ENCODE peak calls at places on chromosome 21, in nine cellular contexts. One of them, this sample, is unnamed.
A peak's percentile ranks its signal among the peaks of the same experiment; 100 is the strongest.

GRCh38 chr21:15557925-15558324 is 171.9 kb upstream of the USP25 start:
- DNase-seq in neural progenitor cell: no peak
- DNase-seq in activated effector memory CD4-positive, alpha-beta T cell treated with Interleukin-2 at 50 U/mL for 16 hours: no peak
- DNase-seq in iPS-NIHi11: no peak
- DNase-seq in fibroblast of lung: no peak
- DNase-seq in HEK293T: no peak
- DNase-seq in tibial nerve: no peak
- DNase-seq in right cardiac atrium: no peak
- DNase-seq in body of pancreas: no peak
- DNase-seq in this sample: no peak

GRCh38 chr21:33783173-33783572 is 132.4 kb downstream of the ATP5PO start:
- DNase-seq in iPS-NIHi11: no peak
- DNase-seq in HEK293T: no peak
- DNase-seq in right cardiac atrium: no peak
- DNase-seq in activated effector memory CD4-positive, alpha-beta T cell treated with Interleukin-2 at 50 U/mL for 16 hours: no peak
- DNase-seq in tibial nerve: no peak
- DNase-seq in body of pancreas: no peak
- DNase-seq in neural progenitor cell: no peak
- DNase-seq in fibroblast of lung: peak; percentile 6
- DNase-seq in this sample: no peak

GRCh38 chr21:46634966-46635323 is 529 bp upstream of the PRMT2 start:
- DNase-seq in tibial nerve: peak; percentile 72
- DNase-seq in activated effector memory CD4-positive, alpha-beta T cell treated with Interleukin-2 at 50 U/mL for 16 hours: no peak
- DNase-seq in neural progenitor cell: peak; percentile 86
- DNase-seq in right cardiac atrium: peak; percentile 77
- DNase-seq in body of pancreas: no peak
- DNase-seq in iPS-NIHi11: peak; percentile 69
- DNase-seq in fibroblast of lung: peak; percentile 87
- DNase-seq in HEK293T: no peak
- DNase-seq in this sample: no peak

GRCh38 chr21:30257773-30258172 is 25.0 kb downstream of the KRTAP24-1 start:
- DNase-seq in tibial nerve: peak; percentile 21
- DNase-seq in HEK293T: peak; percentile 36
- DNase-seq in body of pancreas: no peak
- DNase-seq in neural progenitor cell: peak; percentile 75
- DNase-seq in right cardiac atrium: no peak
- DNase-seq in fibroblast of lung: no peak
- DNase-seq in iPS-NIHi11: peak; percentile 55
- DNase-seq in activated effector memory CD4-positive, alpha-beta T cell treated with Interleukin-2 at 50 U/mL for 16 hours: no peak
- DNase-seq in this sample: no peak

GRCh38 chr21:17512245-17513213 is at the start of gene CXADR:
- DNase-seq in iPS-NIHi11: peak; percentile 95
- DNase-seq in activated effector memory CD4-positive, alpha-beta T cell treated with Interleukin-2 at 50 U/mL for 16 hours: peak; percentile 68
- DNase-seq in HEK293T: peak; percentile 96
- DNase-seq in right cardiac atrium: peak; percentile 61
- DNase-seq in neural progenitor cell: peak; percentile 98
- DNase-seq in fibroblast of lung: peak; percentile 43
- DNase-seq in body of pancreas: peak; percentile 95
- DNase-seq in tibial nerve: no peak
- DNase-seq in this sample: peak; percentile 70

GRCh38 chr21:25934771-25935224 is 200.0 kb downstream of the GABPA start:
- DNase-seq in HEK293T: no peak
- DNase-seq in neural progenitor cell: no peak
- DNase-seq in tibial nerve: peak; percentile 71
- DNase-seq in activated effector memory CD4-positive, alpha-beta T cell treated with Interleukin-2 at 50 U/mL for 16 hours: no peak
- DNase-seq in fibroblast of lung: peak; percentile 98
- DNase-seq in right cardiac atrium: peak; percentile 79
- DNase-seq in iPS-NIHi11: no peak
- DNase-seq in body of pancreas: peak; percentile 81
- DNase-seq in this sample: no peak

GRCh38 chr21:38733973-38734546 is 71.7 kb upstream of the ETS2 start:
- DNase-seq in fibroblast of lung: peak; percentile 66
- DNase-seq in tibial nerve: peak; percentile 99
- DNase-seq in right cardiac atrium: peak; percentile 88
- DNase-seq in activated effector memory CD4-positive, alpha-beta T cell treated with Interleukin-2 at 50 U/mL for 16 hours: peak; percentile 53
- DNase-seq in HEK293T: peak; percentile 76
- DNase-seq in iPS-NIHi11: peak; percentile 74
- DNase-seq in neural progenitor cell: peak; percentile 88
- DNase-seq in body of pancreas: peak; percentile 87
- DNase-seq in this sample: peak; percentile 99

GRCh38 chr21:30996728-30997127 is 41.5 kb downstream of the KRTAP19-8 start:
- DNase-seq in iPS-NIHi11: no peak
- DNase-seq in body of pancreas: no peak
- DNase-seq in activated effector memory CD4-positive, alpha-beta T cell treated with Interleukin-2 at 50 U/mL for 16 hours: no peak
- DNase-seq in tibial nerve: no peak
- DNase-seq in neural progenitor cell: no peak
- DNase-seq in fibroblast of lung: no peak
- DNase-seq in HEK293T: no peak
- DNase-seq in right cardiac atrium: no peak
- DNase-seq in this sample: no peak

GRCh38 chr21:42731264-42732032 is 78.0 kb downstream of the PDE9A start:
- DNase-seq in fibroblast of lung: no peak
- DNase-seq in tibial nerve: no peak
- DNase-seq in iPS-NIHi11: no peak
- DNase-seq in activated effector memory CD4-positive, alpha-beta T cell treated with Interleukin-2 at 50 U/mL for 16 hours: no peak
- DNase-seq in HEK293T: no peak
- DNase-seq in right cardiac atrium: no peak
- DNase-seq in neural progenitor cell: no peak
- DNase-seq in body of pancreas: peak; percentile 48
- DNase-seq in this sample: no peak

GRCh38 chr21:14382486-14382834 is 486 bp downstream of the HSPA13 start:
- DNase-seq in HEK293T: peak; percentile 53
- DNase-seq in fibroblast of lung: peak; percentile 26
- DNase-seq in right cardiac atrium: no peak
- DNase-seq in iPS-NIHi11: no peak
- DNase-seq in neural progenitor cell: no peak
- DNase-seq in body of pancreas: peak; percentile 26
- DNase-seq in activated effector memory CD4-positive, alpha-beta T cell treated with Interleukin-2 at 50 U/mL for 16 hours: no peak
- DNase-seq in tibial nerve: peak; percentile 22
- DNase-seq in this sample: no peak

GRCh38 chr21:30209571-30209970 is 6.3 kb downstream of the CLDN8 start:
- DNase-seq in body of pancreas: no peak
- DNase-seq in tibial nerve: no peak
- DNase-seq in right cardiac atrium: no peak
- DNase-seq in activated effector memory CD4-positive, alpha-beta T cell treated with Interleukin-2 at 50 U/mL for 16 hours: no peak
- DNase-seq in fibroblast of lung: no peak
- DNase-seq in HEK293T: no peak
- DNase-seq in neural progenitor cell: peak; percentile 53
- DNase-seq in iPS-NIHi11: peak; percentile 9
- DNase-seq in this sample: peak; percentile 14

GRCh38 chr21:41630249-41630648 is 122.3 kb upstream of the TMPRSS2 start:
- DNase-seq in neural progenitor cell: no peak
- DNase-seq in HEK293T: no peak
- DNase-seq in tibial nerve: no peak
- DNase-seq in iPS-NIHi11: no peak
- DNase-seq in activated effector memory CD4-positive, alpha-beta T cell treated with Interleukin-2 at 50 U/mL for 16 hours: no peak
- DNase-seq in right cardiac atrium: no peak
- DNase-seq in fibroblast of lung: peak; percentile 100
- DNase-seq in body of pancreas: no peak
- DNase-seq in this sample: no peak

GRCh38 chr21:23119491-23119890 is 2121.3 kb downstream of the NCAM2 start:
- DNase-seq in iPS-NIHi11: no peak
- DNase-seq in fibroblast of lung: no peak
- DNase-seq in tibial nerve: no peak
- DNase-seq in neural progenitor cell: no peak
- DNase-seq in body of pancreas: no peak
- DNase-seq in activated effector memory CD4-positive, alpha-beta T cell treated with Interleukin-2 at 50 U/mL for 16 hours: no peak
- DNase-seq in right cardiac atrium: no peak
- DNase-seq in HEK293T: no peak
- DNase-seq in this sample: no peak

GRCh38 chr21:40902299-40902698 is 55.3 kb upstream of the DSCAM start:
- DNase-seq in iPS-NIHi11: no peak
- DNase-seq in activated effector memory CD4-positive, alpha-beta T cell treated with Interleukin-2 at 50 U/mL for 16 hours: no peak
- DNase-seq in tibial nerve: no peak
- DNase-seq in right cardiac atrium: no peak
- DNase-seq in fibroblast of lung: no peak
- DNase-seq in HEK293T: no peak
- DNase-seq in body of pancreas: peak; percentile 24
- DNase-seq in neural progenitor cell: no peak
- DNase-seq in this sample: no peak

GRCh38 chr21:21247441-21247840 is 249.2 kb downstream of the NCAM2 start:
- DNase-seq in tibial nerve: no peak
- DNase-seq in body of pancreas: no peak
- DNase-seq in fibroblast of lung: peak; percentile 52
- DNase-seq in iPS-NIHi11: no peak
- DNase-seq in HEK293T: no peak
- DNase-seq in neural progenitor cell: no peak
- DNase-seq in right cardiac atrium: no peak
- DNase-seq in activated effector memory CD4-positive, alpha-beta T cell treated with Interleukin-2 at 50 U/mL for 16 hours: no peak
- DNase-seq in this sample: no peak

GRCh38 chr21:38643404-38644023 is 145.2 kb upstream of the ERG start:
- DNase-seq in tibial nerve: no peak
- DNase-seq in fibroblast of lung: no peak
- DNase-seq in iPS-NIHi11: peak; percentile 29
- DNase-seq in body of pancreas: no peak
- DNase-seq in HEK293T: no peak
- DNase-seq in right cardiac atrium: no peak
- DNase-seq in neural progenitor cell: no peak
- DNase-seq in activated effector memory CD4-positive, alpha-beta T cell treated with Interleukin-2 at 50 U/mL for 16 hours: no peak
- DNase-seq in this sample: no peak

GRCh38 chr21:25029580-25029979 is 577.7 kb downstream of the MRPL39 start:
- DNase-seq in fibroblast of lung: no peak
- DNase-seq in right cardiac atrium: no peak
- DNase-seq in neural progenitor cell: no peak
- DNase-seq in HEK293T: no peak
- DNase-seq in tibial nerve: no peak
- DNase-seq in body of pancreas: no peak
- DNase-seq in activated effector memory CD4-positive, alpha-beta T cell treated with Interleukin-2 at 50 U/mL for 16 hours: no peak
- DNase-seq in iPS-NIHi11: no peak
- DNase-seq in this sample: no peak

GRCh38 chr21:46551636-46552241 is 53.1 kb downstream of the S100B start:
- DNase-seq in right cardiac atrium: no peak
- DNase-seq in iPS-NIHi11: no peak
- DNase-seq in tibial nerve: no peak
- DNase-seq in fibroblast of lung: no peak
- DNase-seq in HEK293T: no peak
- DNase-seq in body of pancreas: no peak
- DNase-seq in activated effector memory CD4-positive, alpha-beta T cell treated with Interleukin-2 at 50 U/mL for 16 hours: peak; percentile 21
- DNase-seq in neural progenitor cell: no peak
- DNase-seq in this sample: no peak

GRCh38 chr21:45767071-45768006 is 123.8 kb downstream of the PCBP3 start:
- DNase-seq in tibial nerve: no peak
- DNase-seq in neural progenitor cell: no peak
- DNase-seq in HEK293T: no peak
- DNase-seq in fibroblast of lung: peak; percentile 54
- DNase-seq in right cardiac atrium: no peak
- DNase-seq in iPS-NIHi11: no peak
- DNase-seq in activated effector memory CD4-positive, alpha-beta T cell treated with Interleukin-2 at 50 U/mL for 16 hours: no peak
- DNase-seq in body of pancreas: no peak
- DNase-seq in this sample: no peak

GRCh38 chr21:42635848-42636534 is 17.4 kb upstream of the PDE9A start:
- DNase-seq in body of pancreas: no peak
- DNase-seq in tibial nerve: no peak
- DNase-seq in activated effector memory CD4-positive, alpha-beta T cell treated with Interleukin-2 at 50 U/mL for 16 hours: no peak
- DNase-seq in neural progenitor cell: no peak
- DNase-seq in right cardiac atrium: no peak
- DNase-seq in iPS-NIHi11: no peak
- DNase-seq in fibroblast of lung: no peak
- DNase-seq in HEK293T: no peak
- DNase-seq in this sample: no peak

GRCh38 chr21:26782754-26783153 is 62.5 kb downstream of the ADAMTS1 start:
- DNase-seq in fibroblast of lung: no peak
- DNase-seq in iPS-NIHi11: no peak
- DNase-seq in body of pancreas: no peak
- DNase-seq in neural progenitor cell: no peak
- DNase-seq in tibial nerve: no peak
- DNase-seq in activated effector memory CD4-positive, alpha-beta T cell treated with Interleukin-2 at 50 U/mL for 16 hours: no peak
- DNase-seq in HEK293T: no peak
- DNase-seq in right cardiac atrium: no peak
- DNase-seq in this sample: no peak